ENCODE peak calls at places on chromosomes 6 and 20, in four cellular contexts. X, P, W and S are unnamed samples. For H3K4me1, the result is how much of the 10 kb centered on the place peaks cover.

GRCh38 chr6:30073489-30074240 is 1.9 kb downstream of the RNF39 start:
- DNase-seq in X (no peak), P (no peak), W (no peak), S (no peak)

GRCh38 chr6:108797951-108798671 is 50.1 kb upstream of the ARMC2 start:
- DNase-seq in P (no peak), W (no peak), X (peak), S (peak)

GRCh38 chr20:986733-987355 is 15.3 kb downstream of the RSPO4 start:
- DNase-seq in W (no peak), P (no peak), X (no peak), S (no peak)

GRCh38 chr20:24651171-24651972 is 181.9 kb downstream of the SYNDIG1 start:
- DNase-seq in X (no peak), W (no peak), P (peak), S (no peak)

GRCh38 chr6:7050911-7051779 is 56.6 kb upstream of the RREB1 start:
- DNase-seq in W (peak), X (peak), P (peak), S (peak)

GRCh38 chr6:153564803-153565202 is 433.7 kb upstream of the RGS17 start:
- DNase-seq in X (no peak), W (no peak), P (no peak), S (no peak)

GRCh38 chr6:89079611-89080213 is 839 bp upstream of the PNRC1 start:
- DNase-seq in P (no peak), X (peak), W (peak), S (peak)

GRCh38 chr6:119158057-119158848 is 79.8 kb upstream of the FAM184A start:
- DNase-seq in P (no peak), X (no peak), W (peak), S (no peak)

GRCh38 chr6:38715016-38715809 is at the start of gene DNAH8:
- DNase-seq in X (no peak), W (no peak), P (no peak), S (no peak)

GRCh38 chr20:44738779-44739477 is 6.7 kb upstream of the KCNK15 start:
- DNase-seq in W (peak), P (peak), X (peak), S (peak)

GRCh38 chr6:7108964-7109836 is 1.4 kb downstream of the RREB1 start:
- DNase-seq in X (peak), W (peak), P (peak), S (peak)

GRCh38 chr6:112396221-112396620 is 49.1 kb downstream of the RFPL4B start:
- DNase-seq in P (no peak), X (no peak), W (no peak), S (no peak)

GRCh38 chr6:147769496-147770087 is 261.1 kb downstream of the SAMD5 start:
- DNase-seq in W (no peak), X (no peak), P (no peak), S (no peak)

GRCh38 chr6:125728739-125729138 is 20.7 kb upstream of the HEY2 start:
- DNase-seq in W (peak), X (no peak), P (no peak), S (peak)

GRCh38 chr6:6783736-6784135 is 195.2 kb downstream of the LY86 start:
- DNase-seq in X (no peak), W (no peak), P (no peak), S (no peak)

GRCh38 chr6:68256391-68256790 is 378.7 kb upstream of the ADGRB3 start:
- DNase-seq in W (no peak), P (no peak), X (no peak), S (no peak)

GRCh38 chr6:139030539-139030938 is 2.0 kb downstream of the ABRACL start:
- DNase-seq in X (no peak), P (no peak), W (no peak), S (no peak)

GRCh38 chr6:170459451-170459850 is 93.7 kb downstream of the PSMB1 start:
- DNase-seq in P (peak), X (no peak), W (no peak), S (no peak)

GRCh38 chr6:88268508-88268907 is 102.4 kb upstream of the CNR1 start:
- DNase-seq in P (no peak), X (no peak), W (no peak), S (no peak)

GRCh38 chr20:8837396-8837795 is 231.5 kb upstream of the PLCB4 start:
- DNase-seq in W (no peak), X (no peak), P (peak), S (no peak)

GRCh38 chr20:4112490-4113420 is 97.4 kb upstream of the RNF24 start:
- DNase-seq in X (no peak), P (no peak), W (peak), S (peak)

GRCh38 chr6:95837890-95838289 is 177.9 kb upstream of the FUT9 start:
- DNase-seq in X (no peak), P (no peak), W (no peak), S (no peak)

GRCh38 chr6:36852481-36853147 is 13.4 kb upstream of the CPNE5 start:
- DNase-seq in X (peak), P (no peak), W (no peak), S (peak)

GRCh38 chr6:158631678-158632537 is 12.6 kb downstream of the DYNLT1 start:
- DNase-seq in W (no peak), X (no peak), P (peak), S (no peak)

GRCh38 chr6:112831022-112831421 is 483.9 kb downstream of the RFPL4B start:
- DNase-seq in X (no peak), W (no peak), P (no peak), S (no peak)

GRCh38 chr6:109062216-109062615 is 32.4 kb downstream of the SESN1 start:
- DNase-seq in W (no peak), P (no peak), X (no peak), S (no peak)

GRCh38 chr20:8901237-8902025 is 167.5 kb upstream of the PLCB4 start:
- DNase-seq in W (no peak), X (no peak), P (no peak), S (no peak)

GRCh38 chr6:1825277-1825676 is 215.6 kb downstream of the FOXC1 start:
- DNase-seq in X (no peak), W (no peak), P (no peak), S (no peak)

GRCh38 chr20:62469352-62469751 is 6.4 kb downstream of the GATA5 start:
- DNase-seq in X (no peak), W (no peak), P (no peak), S (no peak)

GRCh38 chr6:35691027-35691824 is 2.5 kb upstream of the FKBP5 start:
- DNase-seq in W (peak), P (no peak), X (no peak), S (no peak)

GRCh38 chr6:90653750-90654149 is 66.9 kb upstream of the MAP3K7 start:
- DNase-seq in P (no peak), X (no peak), W (no peak), S (no peak)

GRCh38 chr20:33434434-33434833 is 9.1 kb downstream of the SNTA1 start:
- DNase-seq in W (no peak), X (no peak), P (no peak), S (no peak)

GRCh38 chr6:74713941-74714340 is 491.9 kb downstream of the COL12A1 start:
- DNase-seq in P (no peak), W (no peak), X (no peak), S (no peak)

GRCh38 chr6:52538921-52539354 is 37.9 kb downstream of the TRAM2 start:
- DNase-seq in P (no peak), X (peak), W (no peak), S (no peak)

GRCh38 chr6:31419842-31420241 is 16.4 kb downstream of the MICA start:
- DNase-seq in X (no peak), W (no peak), P (no peak), S (no peak)

GRCh38 chr6:136987526-136987925 is 57.2 kb downstream of the IL20RA start:
- DNase-seq in P (no peak), X (no peak), W (no peak), S (no peak)

GRCh38 chr20:17964073-17964472 is 4.5 kb downstream of the SNX5 start:
- DNase-seq in P (no peak), X (no peak), W (no peak), S (no peak)
- H3K4me1 ChIP-seq in P (half or more), X (under half), W (under half), S (under half)

GRCh38 chr20:53838311-53838873 is 232.0 kb downstream of the BCAS1 start:
- DNase-seq in X (no peak), P (no peak), W (no peak), S (no peak)
- H3K4me1 ChIP-seq in X (under half), P (under half), W (under half), S (under half)

GRCh38 chr20:46690219-46691111 is 1.2 kb upstream of the TP53RK start:
- DNase-seq in P (no peak), W (no peak), X (no peak), S (no peak)

GRCh38 chr20:46694484-46694883 is 5.2 kb upstream of the TP53RK start:
- DNase-seq in X (no peak), W (no peak), P (peak), S (no peak)

GRCh38 chr20:46689082-46689753 is at the start of gene TP53RK:
- DNase-seq in W (peak), P (peak), X (peak), S (peak)

GRCh38 chr20:46688151-46689081 is 828 bp downstream of the TP53RK start:
- DNase-seq in X (no peak), W (no peak), P (peak), S (no peak)

GRCh38 chr20:46689754-46690085 is 476 bp upstream of the TP53RK start:
- DNase-seq in W (no peak), P (no peak), X (no peak), S (no peak)
- H3K4me1 ChIP-seq in W (under half), P (under half), X (under half), S (under half)

DNA sequence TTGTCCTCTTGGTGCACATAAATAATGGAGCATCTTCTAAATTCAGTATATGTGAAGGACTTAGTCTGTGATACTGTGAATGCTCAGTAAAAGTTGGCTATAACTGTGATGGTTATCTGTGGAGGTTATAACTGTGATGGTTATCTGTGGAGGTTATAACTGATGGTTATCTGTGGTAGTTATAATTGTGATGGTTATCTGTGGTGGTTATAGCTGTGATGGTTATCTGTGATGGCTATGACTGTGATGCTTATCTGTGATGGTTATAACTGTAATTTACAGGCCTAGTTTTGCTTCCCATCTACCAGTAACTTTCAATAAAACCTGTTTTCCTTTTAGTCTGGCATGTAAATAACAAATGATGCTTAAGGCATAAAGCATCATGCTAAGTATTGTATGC is 16.5 kb downstream of the PTK7 start:
- DNase-seq in W (no peak), X (no peak), P (no peak), S (no peak)
- H3K4me1 ChIP-seq in W (under half), X (half or more), P (under half), S (half or more)

GRCh38 chr20:59752101-59752586 is 147.8 kb downstream of the PHACTR3 start:
- DNase-seq in W (peak), P (no peak), X (no peak), S (no peak)

GRCh38 chr20:59754551-59754950 is 150.2 kb downstream of the PHACTR3 start:
- DNase-seq in W (no peak), P (no peak), X (no peak), S (no peak)

GRCh38 chr20:59756241-59756640 is 151.9 kb downstream of the PHACTR3 start:
- DNase-seq in W (no peak), X (no peak), P (no peak), S (no peak)

GRCh38 chr20:59752704-59753460 is 148.5 kb downstream of the PHACTR3 start:
- DNase-seq in W (no peak), X (no peak), P (no peak), S (no peak)

GRCh38 chr20:59753836-59754235 is 149.5 kb downstream of the PHACTR3 start:
- DNase-seq in P (no peak), W (no peak), X (no peak), S (no peak)
- H3K4me1 ChIP-seq in P (under half), W (under half), X (under half), S (under half)

GRCh38 chr6:130965657-130966056 is 97.4 kb downstream of the EPB41L2 start:
- DNase-seq in W (no peak), X (no peak), P (no peak), S (no peak)
- H3K4me1 ChIP-seq in W (under half), X (under half), P (under half), S (under half)

GRCh38 chr6:110996661-110997060 is 14.8 kb downstream of the RPF2 start:
- DNase-seq in P (no peak), W (no peak), X (no peak), S (no peak)
- H3K4me1 ChIP-seq in P (under half), W (under half), X (under half), S (under half)